ENCODE peak calls at places on chromosomes 1 and 21, in seven cellular contexts. Y, X, W, O, G, H and K are unnamed samples.

GRCh38 chr1:219952361-219952760 is 24.0 kb upstream of the SLC30A10 start:
- DNase-seq in Y (no peak), X (no peak), W (no peak), O (no peak), G (no peak), H (no peak), K (no peak)

GRCh38 chr21:41739936-41740335 is 26.9 kb downstream of the RIPK4 start:
- DNase-seq in Y (no peak), X (no peak), W (no peak), O (no peak), G (no peak), H (no peak), K (no peak)

GRCh38 chr21:44423941-44424607 is 31.2 kb upstream of the LRRC3 start:
- DNase-seq in Y (peak; percentile 8), X (no peak), W (no peak), O (no peak), G (no peak), H (no peak), K (no peak)

GRCh38 chr1:219771039-219771438 is 157.3 kb downstream of the SLC30A10 start:
- DNase-seq in Y (no peak), X (peak; percentile 18), W (no peak), O (no peak), G (no peak), H (no peak), K (peak; percentile 77)

GRCh38 chr1:180248731-180249681 is 18.9 kb downstream of the LHX4 start:
- DNase-seq in Y (peak; percentile 76), X (no peak), W (no peak), O (no peak), G (peak; percentile 57), H (peak; percentile 58), K (no peak)

GRCh38 chr1:152109231-152109997 is 5.8 kb downstream of the TCHH start:
- DNase-seq in Y (peak; percentile 12), X (no peak), W (no peak), O (no peak), G (no peak), H (no peak), K (no peak)

GRCh38 chr1:40736085-40736531 is 44.6 kb downstream of the NFYC start:
- DNase-seq in Y (no peak), X (no peak), W (no peak), O (peak; percentile 84), G (no peak), H (peak; percentile 45), K (no peak)

GRCh38 chr1:231401478-231401877 is 20.6 kb downstream of the EGLN1 start:
- DNase-seq in Y (no peak), X (no peak), W (no peak), O (no peak), G (no peak), H (no peak), K (no peak)

GRCh38 chr1:25131794-25132193 is 100.5 kb downstream of the SYF2 start:
- DNase-seq in Y (no peak), X (no peak), W (no peak), O (no peak), G (no peak), H (no peak), K (no peak)

GRCh38 chr1:201172999-201173610 is 17.5 kb upstream of the IGFN1 start:
- DNase-seq in Y (no peak), X (no peak), W (no peak), O (no peak), G (no peak), H (no peak), K (no peak)

GRCh38 chr1:219681876-219682275 is 69.0 kb upstream of the ZC3H11B start:
- DNase-seq in Y (no peak), X (no peak), W (no peak), O (no peak), G (no peak), H (no peak), K (no peak)

GRCh38 chr1:108817811-108818210 is 39.1 kb downstream of the AKNAD1 start:
- DNase-seq in Y (no peak), X (no peak), W (no peak), O (no peak), G (no peak), H (no peak), K (no peak)

GRCh38 chr1:91997607-91998195 is 32.1 kb upstream of the EPHX4 start:
- DNase-seq in Y (no peak), X (peak; percentile 22), W (peak; percentile 1), O (peak; percentile 59), G (no peak), H (peak; percentile 43), K (peak; percentile 33)

GRCh38 chr1:221845650-221846371 is 103.9 kb upstream of the DUSP10 start:
- DNase-seq in Y (no peak), X (peak; percentile 11), W (no peak), O (peak; percentile 28), G (no peak), H (no peak), K (peak; percentile 33)

GRCh38 chr1:214791961-214792360 is 189.0 kb downstream of the CENPF start:
- DNase-seq in Y (no peak), X (no peak), W (no peak), O (no peak), G (no peak), H (no peak), K (no peak)

GRCh38 chr1:62271932-62272728 is 47.1 kb downstream of the KANK4 start:
- DNase-seq in Y (no peak), X (no peak), W (peak; percentile 26), O (no peak), G (no peak), H (peak; percentile 67), K (no peak)

GRCh38 chr1:181152892-181153633 is 64.6 kb downstream of the IER5 start:
- DNase-seq in Y (peak; percentile 34), X (no peak), W (no peak), O (peak; percentile 98), G (peak; percentile 90), H (peak; percentile 68), K (no peak)

GRCh38 chr1:89022167-89022959 is at the start of gene GBP3:
- DNase-seq in Y (no peak), X (no peak), W (peak; percentile 33), O (peak; percentile 76), G (no peak), H (no peak), K (peak; percentile 18)

GRCh38 chr1:36653850-36654249 is 171.1 kb upstream of the CSF3R start:
- DNase-seq in Y (no peak), X (no peak), W (no peak), O (no peak), G (no peak), H (no peak), K (no peak)

DNA sequence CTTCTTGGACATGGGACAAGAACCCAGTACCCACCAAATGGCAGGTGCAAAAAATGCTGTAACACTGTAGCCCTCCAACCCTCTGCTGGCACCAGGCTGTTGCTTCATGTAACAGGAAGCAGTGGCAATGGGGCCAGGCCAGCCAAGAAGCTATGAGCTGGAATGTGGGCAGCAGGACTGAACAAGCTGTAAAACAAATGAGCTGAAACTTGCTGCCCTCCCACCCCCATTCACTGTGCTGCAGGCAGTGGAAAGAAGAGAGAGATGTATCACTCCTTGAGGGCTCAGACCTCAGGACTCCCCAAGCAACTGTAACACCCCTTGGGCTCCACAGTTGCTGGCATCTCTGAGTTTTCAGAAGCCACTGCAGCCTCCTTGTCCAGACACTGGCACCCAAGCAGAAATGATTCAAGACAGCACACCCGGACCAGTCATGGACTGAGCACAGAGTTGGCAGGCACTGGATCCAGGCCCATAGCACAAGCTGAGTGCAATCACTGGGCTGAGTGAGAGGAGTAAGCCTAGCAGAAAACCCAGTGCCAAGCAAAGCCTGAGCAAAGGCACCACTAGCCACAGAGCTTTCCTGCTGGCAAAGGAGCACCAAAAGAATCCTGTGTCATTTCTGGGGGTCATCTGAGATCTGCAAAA is 321.4 kb upstream of the CXADR start:
- DNase-seq in Y (no peak), X (no peak), W (no peak), O (no peak), G (no peak), H (no peak), K (no peak)
- TF ChIP-seq MAX in Y (no peak), X (no peak), W (no peak), O (no peak), G (no peak), H (no peak), K (no peak)

GRCh38 chr1:8311068-8311718 is 6.7 kb upstream of the SLC45A1 start:
- DNase-seq in Y (no peak), X (no peak), W (no peak), O (no peak), G (no peak), H (no peak), K (no peak)

GRCh38 chr1:8317647-8318360 is at the start of gene SLC45A1:
- DNase-seq in Y (peak; percentile 75), X (peak; percentile 68), W (no peak), O (peak; percentile 44), G (peak; percentile 95), H (peak; percentile 97), K (peak; percentile 29)

GRCh38 chr1:8312235-8313218 is 5.4 kb upstream of the SLC45A1 start:
- DNase-seq in Y (no peak), X (no peak), W (no peak), O (no peak), G (no peak), H (no peak), K (no peak)

GRCh38 chr1:8315573-8316475 is 2.1 kb upstream of the SLC45A1 start:
- DNase-seq in Y (peak; percentile 28), X (peak; percentile 47), W (no peak), O (no peak), G (no peak), H (peak; percentile 47), K (no peak)

GRCh38 chr1:8314346-8315280 is 3.3 kb upstream of the SLC45A1 start:
- DNase-seq in Y (peak; percentile 86), X (peak; percentile 80), W (peak; percentile 11), O (peak; percentile 76), G (peak; percentile 80), H (peak; percentile 89), K (peak; percentile 48)
- TF ChIP-seq MAX in Y (no peak), X (peak; percentile 34), W (no peak), O (no peak), G (no peak), H (no peak), K (no peak)

GRCh38 chr1:209168204-209168603 is 415.3 kb upstream of the CAMK1G start:
- DNase-seq in Y (no peak), X (no peak), W (no peak), O (peak; percentile 80), G (no peak), H (no peak), K (no peak)
- TF ChIP-seq MAX in Y (no peak), X (no peak), W (no peak), O (no peak), G (no peak), H (peak; percentile 63), K (no peak)

GRCh38 chr1:167991546-167991945 is 54.7 kb upstream of the MPC2 start:
- DNase-seq in Y (no peak), X (no peak), W (no peak), O (no peak), G (no peak), H (no peak), K (no peak)
- TF ChIP-seq MAX in Y (no peak), X (no peak), W (no peak), O (no peak), G (no peak), H (no peak), K (no peak)